ENCODE peak calls at places on chromosomes 3 and 15, in four cellular contexts. One of them, this sample, is unnamed.

GRCh38 chr3:69120879-69121464 is 1.4 kb downstream of the LMOD3 start:
- DNase-seq in Calu3: peak; percentile 85
- DNase-seq in activated B cell treated with CpG ODN at 0.5 μM for 24 hours: peak; percentile 22
- DNase-seq in lower lobe of right lung: no peak
- DNase-seq in this sample: peak; percentile 78

GRCh38 chr3:62567097-62568021 is 194.0 kb upstream of the FEZF2 start:
- DNase-seq in Calu3: no peak
- DNase-seq in activated B cell treated with CpG ODN at 0.5 μM for 24 hours: no peak
- DNase-seq in lower lobe of right lung: peak; percentile 47
- DNase-seq in this sample: peak; percentile 86

GRCh38 chr3:106981392-106981791 is 395.8 kb upstream of the CCDC54 start:
- DNase-seq in Calu3: no peak
- DNase-seq in activated B cell treated with CpG ODN at 0.5 μM for 24 hours: no peak
- DNase-seq in lower lobe of right lung: no peak
- DNase-seq in this sample: no peak

GRCh38 chr3:195873971-195874370 is 34.4 kb downstream of the TNK2 start:
- DNase-seq in Calu3: no peak
- DNase-seq in activated B cell treated with CpG ODN at 0.5 μM for 24 hours: no peak
- DNase-seq in lower lobe of right lung: no peak
- DNase-seq in this sample: peak; percentile 74

GRCh38 chr15:70426065-70426821 is 328.5 kb upstream of the TLE3 start:
- DNase-seq in Calu3: no peak
- DNase-seq in activated B cell treated with CpG ODN at 0.5 μM for 24 hours: no peak
- DNase-seq in lower lobe of right lung: no peak
- DNase-seq in this sample: no peak

GRCh38 chr3:123152656-123153055 is 49.1 kb upstream of the SEC22A start:
- DNase-seq in Calu3: no peak
- DNase-seq in activated B cell treated with CpG ODN at 0.5 μM for 24 hours: no peak
- DNase-seq in lower lobe of right lung: no peak
- DNase-seq in this sample: no peak

GRCh38 chr3:147008886-147009285 is 397.5 kb downstream of the ZIC4 start:
- DNase-seq in Calu3: no peak
- DNase-seq in activated B cell treated with CpG ODN at 0.5 μM for 24 hours: no peak
- DNase-seq in lower lobe of right lung: no peak
- DNase-seq in this sample: no peak

GRCh38 chr15:75727851-75728715 is 15.4 kb upstream of the CSPG4 start:
- DNase-seq in Calu3: peak; percentile 84
- DNase-seq in activated B cell treated with CpG ODN at 0.5 μM for 24 hours: peak; percentile 52
- DNase-seq in lower lobe of right lung: peak; percentile 71
- DNase-seq in this sample: peak; percentile 48

GRCh38 chr3:52697622-52697946 is 8.0 kb downstream of the GLT8D1 start:
- DNase-seq in Calu3: no peak
- DNase-seq in activated B cell treated with CpG ODN at 0.5 μM for 24 hours: no peak
- DNase-seq in lower lobe of right lung: no peak
- DNase-seq in this sample: no peak

GRCh38 chr15:31934821-31935220 is 95.5 kb upstream of the CHRNA7 start:
- DNase-seq in Calu3: no peak
- DNase-seq in activated B cell treated with CpG ODN at 0.5 μM for 24 hours: no peak
- DNase-seq in lower lobe of right lung: no peak
- DNase-seq in this sample: no peak

GRCh38 chr3:46386206-46386605 is 15.5 kb downstream of the CCR5 start:
- DNase-seq in Calu3: peak; percentile 30
- DNase-seq in activated B cell treated with CpG ODN at 0.5 μM for 24 hours: no peak
- DNase-seq in lower lobe of right lung: no peak
- DNase-seq in this sample: peak; percentile 5

GRCh38 chr3:155312781-155313180 is 19.3 kb upstream of the STRIT1 start:
- DNase-seq in Calu3: no peak
- DNase-seq in activated B cell treated with CpG ODN at 0.5 μM for 24 hours: no peak
- DNase-seq in lower lobe of right lung: no peak
- DNase-seq in this sample: no peak

GRCh38 chr3:176663819-176664218 is 533.5 kb downstream of the TBL1XR1 start:
- DNase-seq in Calu3: peak; percentile 18
- DNase-seq in activated B cell treated with CpG ODN at 0.5 μM for 24 hours: no peak
- DNase-seq in lower lobe of right lung: no peak
- DNase-seq in this sample: no peak

GRCh38 chr3:52153389-52154096 is 680 bp downstream of the POC1A start:
- DNase-seq in Calu3: peak; percentile 53
- DNase-seq in activated B cell treated with CpG ODN at 0.5 μM for 24 hours: no peak
- DNase-seq in lower lobe of right lung: peak; percentile 49
- DNase-seq in this sample: peak; percentile 28

GRCh38 chr3:157493627-157494550 is 9.3 kb downstream of the VEPH1 start:
- DNase-seq in Calu3: peak; percentile 36
- DNase-seq in activated B cell treated with CpG ODN at 0.5 μM for 24 hours: no peak
- DNase-seq in lower lobe of right lung: no peak
- DNase-seq in this sample: no peak

GRCh38 chr3:161104561-161105551 is at the start of gene B3GALNT1:
- DNase-seq in Calu3: peak; percentile 81
- DNase-seq in activated B cell treated with CpG ODN at 0.5 μM for 24 hours: peak; percentile 39
- DNase-seq in lower lobe of right lung: peak; percentile 71
- DNase-seq in this sample: peak; percentile 74

GRCh38 chr3:155426524-155427230 is 133.2 kb upstream of the STRIT1 start:
- DNase-seq in Calu3: no peak
- DNase-seq in activated B cell treated with CpG ODN at 0.5 μM for 24 hours: no peak
- DNase-seq in lower lobe of right lung: no peak
- DNase-seq in this sample: no peak

GRCh38 chr3:85567074-85567676 is 608.4 kb downstream of the CADM2 start:
- DNase-seq in Calu3: peak; percentile 68
- DNase-seq in activated B cell treated with CpG ODN at 0.5 μM for 24 hours: no peak
- DNase-seq in lower lobe of right lung: no peak
- DNase-seq in this sample: peak; percentile 6

GRCh38 chr3:47961815-47962606 is 54.2 kb downstream of the MAP4 start:
- DNase-seq in Calu3: peak; percentile 56
- DNase-seq in activated B cell treated with CpG ODN at 0.5 μM for 24 hours: no peak
- DNase-seq in lower lobe of right lung: no peak
- DNase-seq in this sample: no peak

GRCh38 chr3:143507735-143508580 is 340.3 kb downstream of the SLC9A9 start:
- DNase-seq in Calu3: no peak
- DNase-seq in activated B cell treated with CpG ODN at 0.5 μM for 24 hours: no peak
- DNase-seq in lower lobe of right lung: no peak
- DNase-seq in this sample: peak; percentile 17

GRCh38 chr3:54628888-54629368 is 298.9 kb downstream of the LRTM1 start:
- DNase-seq in Calu3: no peak
- DNase-seq in activated B cell treated with CpG ODN at 0.5 μM for 24 hours: no peak
- DNase-seq in lower lobe of right lung: no peak
- DNase-seq in this sample: no peak

GRCh38 chr3:108022316-108023150 is 68.3 kb downstream of the CD47 start:
- DNase-seq in Calu3: no peak
- DNase-seq in activated B cell treated with CpG ODN at 0.5 μM for 24 hours: no peak
- DNase-seq in lower lobe of right lung: peak; percentile 73
- DNase-seq in this sample: peak; percentile 82

GRCh38 chr3:55185380-55185779 is 257.5 kb upstream of the LRTM1 start:
- DNase-seq in Calu3: no peak
- DNase-seq in activated B cell treated with CpG ODN at 0.5 μM for 24 hours: no peak
- DNase-seq in lower lobe of right lung: no peak
- DNase-seq in this sample: no peak

GRCh38 chr3:192482391-192482790 is 244.9 kb downstream of the FGF12 start:
- DNase-seq in Calu3: no peak
- DNase-seq in activated B cell treated with CpG ODN at 0.5 μM for 24 hours: no peak
- DNase-seq in lower lobe of right lung: no peak
- DNase-seq in this sample: no peak

GRCh38 chr15:35751421-35752133 is 205.6 kb upstream of the DPH6 start:
- DNase-seq in Calu3: peak; percentile 41
- DNase-seq in activated B cell treated with CpG ODN at 0.5 μM for 24 hours: no peak
- DNase-seq in lower lobe of right lung: no peak
- DNase-seq in this sample: peak; percentile 67

GRCh38 chr3:151593923-151594322 is 133.1 kb upstream of the IGSF10 start:
- DNase-seq in Calu3: no peak
- DNase-seq in activated B cell treated with CpG ODN at 0.5 μM for 24 hours: no peak
- DNase-seq in lower lobe of right lung: no peak
- DNase-seq in this sample: no peak

GRCh38 chr15:80615783-80616391 is 79.2 kb upstream of the ABHD17C start:
- DNase-seq in Calu3: peak; percentile 68
- DNase-seq in activated B cell treated with CpG ODN at 0.5 μM for 24 hours: no peak
- DNase-seq in lower lobe of right lung: peak; percentile 79
- DNase-seq in this sample: peak; percentile 93

GRCh38 chr3:119700920-119701734 is 1.7 kb upstream of the CFAP91 start:
- DNase-seq in Calu3: no peak
- DNase-seq in activated B cell treated with CpG ODN at 0.5 μM for 24 hours: no peak
- DNase-seq in lower lobe of right lung: no peak
- DNase-seq in this sample: no peak

GRCh38 chr3:129486057-129487035 is 42.1 kb upstream of the RHO start:
- DNase-seq in Calu3: no peak
- DNase-seq in activated B cell treated with CpG ODN at 0.5 μM for 24 hours: no peak
- DNase-seq in lower lobe of right lung: no peak
- DNase-seq in this sample: peak; percentile 12

DNA sequence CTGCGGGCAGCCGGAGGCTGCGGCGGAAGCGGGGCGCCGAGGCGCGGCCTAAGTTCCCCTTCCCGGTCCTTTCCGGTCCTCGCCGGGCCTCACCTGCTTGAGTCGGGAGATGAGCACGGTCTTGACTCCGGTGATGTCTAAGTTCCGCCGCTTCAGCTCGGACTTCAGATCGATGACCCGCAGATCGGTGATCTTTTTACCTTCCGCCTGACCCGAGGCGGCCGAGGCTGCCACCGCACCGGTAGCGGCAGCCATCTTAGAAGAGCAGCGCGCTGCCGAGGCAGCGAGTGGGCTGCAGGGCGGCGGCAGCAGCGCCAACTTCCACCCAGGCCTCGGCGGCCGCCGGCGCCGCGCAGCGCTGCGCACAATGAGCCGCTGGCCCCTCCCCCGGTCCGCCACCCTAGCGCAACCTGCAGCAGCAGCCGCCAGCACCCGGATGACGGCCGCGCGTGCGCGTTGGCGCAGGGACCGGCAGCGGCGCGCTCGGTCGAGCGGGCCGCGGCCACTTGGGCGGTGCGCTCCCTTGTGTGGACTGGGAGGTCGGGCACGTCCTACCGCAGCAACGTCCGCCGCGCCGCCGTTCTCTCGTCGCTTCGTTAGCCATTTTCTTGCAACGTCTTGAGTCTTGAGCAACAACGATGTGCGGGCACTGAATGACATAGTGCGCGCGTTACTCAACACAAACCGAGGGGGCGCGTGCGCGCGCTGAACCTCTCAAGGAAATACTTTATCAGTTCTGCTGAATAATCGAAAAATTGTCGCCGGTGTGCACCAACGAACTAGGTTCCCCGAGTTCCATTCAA is at the start of gene SLTM:
- DNase-seq in Calu3: peak; percentile 97
- DNase-seq in activated B cell treated with CpG ODN at 0.5 μM for 24 hours: peak; percentile 87
- DNase-seq in lower lobe of right lung: peak; percentile 97
- DNase-seq in this sample: peak; percentile 96
- TF ChIP-seq CTCF in Calu3: peak; percentile 44
- TF ChIP-seq CTCF in activated B cell treated with CpG ODN at 0.5 μM for 24 hours: no peak
- TF ChIP-seq CTCF in lower lobe of right lung: peak; percentile 37
- TF ChIP-seq CTCF in this sample: no peak

GRCh38 chr15:66045542-66045941 is 176.3 kb downstream of the RAB11A start:
- DNase-seq in Calu3: no peak
- DNase-seq in activated B cell treated with CpG ODN at 0.5 μM for 24 hours: no peak
- DNase-seq in lower lobe of right lung: no peak
- DNase-seq in this sample: no peak

GRCh38 chr15:66046326-66046725 is 177.0 kb downstream of the RAB11A start:
- DNase-seq in Calu3: no peak
- DNase-seq in activated B cell treated with CpG ODN at 0.5 μM for 24 hours: no peak
- DNase-seq in lower lobe of right lung: no peak
- DNase-seq in this sample: no peak

GRCh38 chr15:66047321-66048024 is 178.2 kb downstream of the RAB11A start:
- DNase-seq in Calu3: no peak
- DNase-seq in activated B cell treated with CpG ODN at 0.5 μM for 24 hours: no peak
- DNase-seq in lower lobe of right lung: no peak
- DNase-seq in this sample: no peak

GRCh38 chr15:66044837-66045236 is 175.5 kb downstream of the RAB11A start:
- DNase-seq in Calu3: no peak
- DNase-seq in activated B cell treated with CpG ODN at 0.5 μM for 24 hours: no peak
- DNase-seq in lower lobe of right lung: no peak
- DNase-seq in this sample: no peak

GRCh38 chr15:66046751-66047150 is 177.5 kb downstream of the RAB11A start:
- DNase-seq in Calu3: peak; percentile 52
- DNase-seq in activated B cell treated with CpG ODN at 0.5 μM for 24 hours: no peak
- DNase-seq in lower lobe of right lung: no peak
- DNase-seq in this sample: no peak
- TF ChIP-seq CTCF in Calu3: peak; percentile 71
- TF ChIP-seq CTCF in activated B cell treated with CpG ODN at 0.5 μM for 24 hours: no peak
- TF ChIP-seq CTCF in lower lobe of right lung: no peak
- TF ChIP-seq CTCF in this sample: no peak

DNA sequence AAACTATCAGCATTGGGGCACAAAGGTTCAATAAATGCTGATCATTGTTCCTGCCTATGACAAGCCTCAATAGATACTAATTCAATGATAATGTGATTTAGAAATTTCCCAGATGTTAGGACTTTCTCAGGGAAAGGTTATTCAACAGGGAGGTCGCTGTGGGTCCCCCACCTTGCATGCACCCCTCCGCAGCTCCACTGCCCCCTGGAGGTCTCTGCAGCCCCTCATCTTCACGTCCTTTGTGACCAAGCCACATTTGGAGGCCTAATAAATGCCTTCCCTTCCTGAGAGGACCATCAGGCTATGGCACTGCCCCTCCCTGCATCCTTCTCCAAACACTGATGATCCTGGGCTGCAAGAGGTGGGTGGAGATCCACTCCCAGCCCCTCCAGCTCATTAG is 50.2 kb downstream of the NOX5 start:
- DNase-seq in Calu3: no peak
- DNase-seq in activated B cell treated with CpG ODN at 0.5 μM for 24 hours: no peak
- DNase-seq in lower lobe of right lung: no peak
- DNase-seq in this sample: no peak
- TF ChIP-seq CTCF in Calu3: no peak
- TF ChIP-seq CTCF in activated B cell treated with CpG ODN at 0.5 μM for 24 hours: no peak
- TF ChIP-seq CTCF in lower lobe of right lung: no peak
- TF ChIP-seq CTCF in this sample: no peak

DNA sequence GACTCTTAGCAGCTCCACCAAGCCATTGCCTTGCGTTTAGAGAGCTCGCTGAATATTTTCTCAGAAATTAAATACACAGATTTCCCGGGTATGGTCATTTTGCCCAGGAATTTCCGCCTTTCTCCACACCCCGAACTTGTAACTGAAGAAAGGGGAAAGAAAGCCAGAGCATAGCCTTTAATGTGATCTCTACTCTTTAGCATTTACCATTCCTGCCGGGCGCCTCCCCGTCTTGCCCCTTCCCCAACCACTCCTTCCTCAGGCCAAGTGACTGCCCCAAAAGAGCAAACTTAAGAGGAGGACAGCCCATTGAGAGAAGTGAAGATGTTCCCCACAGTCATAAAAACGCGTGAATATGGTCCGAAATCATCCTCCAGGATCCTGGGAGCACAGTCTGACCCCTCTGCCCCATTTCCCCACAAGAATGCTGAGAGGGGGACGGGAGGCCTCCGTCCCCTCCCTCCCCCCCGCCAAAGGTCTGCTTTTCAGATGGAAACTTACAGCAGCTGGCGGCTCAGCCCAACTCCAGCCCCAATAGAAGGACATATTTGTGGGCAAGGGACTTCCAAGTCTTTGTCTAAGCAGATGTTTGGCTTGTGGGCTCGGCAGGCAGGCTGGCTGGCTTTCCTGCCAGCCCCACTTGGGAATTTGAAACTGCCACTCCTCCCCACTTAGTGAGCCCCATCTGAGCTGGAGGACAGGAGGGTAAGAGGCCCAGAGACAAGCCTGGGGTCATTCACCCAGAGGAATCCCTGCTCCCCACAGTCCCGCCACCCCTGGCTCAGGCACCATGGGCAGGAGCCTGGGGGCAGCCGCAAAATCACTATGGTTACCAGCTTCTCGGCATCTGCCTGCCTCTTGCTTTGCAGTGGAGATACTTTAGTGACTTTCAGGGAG is 53.4 kb downstream of the LMCD1 start:
- DNase-seq in Calu3: no peak
- DNase-seq in activated B cell treated with CpG ODN at 0.5 μM for 24 hours: no peak
- DNase-seq in lower lobe of right lung: no peak
- DNase-seq in this sample: no peak
- TF ChIP-seq CTCF in Calu3: no peak
- TF ChIP-seq CTCF in activated B cell treated with CpG ODN at 0.5 μM for 24 hours: no peak
- TF ChIP-seq CTCF in lower lobe of right lung: no peak
- TF ChIP-seq CTCF in this sample: no peak

GRCh38 chr3:100317928-100318327 is 16.6 kb upstream of the NIT2 start:
- DNase-seq in Calu3: no peak
- DNase-seq in activated B cell treated with CpG ODN at 0.5 μM for 24 hours: no peak
- DNase-seq in lower lobe of right lung: no peak
- DNase-seq in this sample: no peak
- TF ChIP-seq CTCF in Calu3: no peak
- TF ChIP-seq CTCF in activated B cell treated with CpG ODN at 0.5 μM for 24 hours: no peak
- TF ChIP-seq CTCF in lower lobe of right lung: no peak
- TF ChIP-seq CTCF in this sample: no peak